ENCODE peak calls at places on chromosomes 11 and 22, in ten cellular contexts. One of them, this sample, is unnamed.

GRCh38 chr11:45927684-45928413 is 5.4 kb downstream of the LARGE2 start:
- DNase-seq in HCT116: no peak
- DNase-seq in endothelial cell: no peak
- DNase-seq in lung: no peak
- DNase-seq in ovary: no peak
- DNase-seq in cardiac fibroblast: no peak
- DNase-seq in progenitor cell of endocrine pancreas: no peak
- DNase-seq in AG09309: no peak
- DNase-seq in right lobe of liver: no peak
- DNase-seq in fibroblast of lung: no peak
- DNase-seq in this sample: no peak

GRCh38 chr11:1010551-1011319 is 25.8 kb downstream of the MUC6 start:
- DNase-seq in HCT116: no peak
- DNase-seq in endothelial cell: no peak
- DNase-seq in lung: no peak
- DNase-seq in ovary: no peak
- DNase-seq in cardiac fibroblast: no peak
- DNase-seq in progenitor cell of endocrine pancreas: no peak
- DNase-seq in AG09309: no peak
- DNase-seq in right lobe of liver: no peak
- DNase-seq in fibroblast of lung: no peak
- DNase-seq in this sample: no peak

GRCh38 chr11:130583866-130584265 is 135.4 kb downstream of the ADAMTS15 start:
- DNase-seq in HCT116: no peak
- DNase-seq in endothelial cell: no peak
- DNase-seq in lung: no peak
- DNase-seq in ovary: no peak
- DNase-seq in cardiac fibroblast: no peak
- DNase-seq in progenitor cell of endocrine pancreas: no peak
- DNase-seq in AG09309: no peak
- DNase-seq in right lobe of liver: no peak
- DNase-seq in fibroblast of lung: no peak
- DNase-seq in this sample: no peak

GRCh38 chr22:38203090-38203810 is 1.5 kb downstream of the MAFF start:
- DNase-seq in HCT116: no peak
- DNase-seq in endothelial cell: no peak
- DNase-seq in lung: peak
- DNase-seq in ovary: peak
- DNase-seq in cardiac fibroblast: no peak
- DNase-seq in progenitor cell of endocrine pancreas: no peak
- DNase-seq in AG09309: no peak
- DNase-seq in right lobe of liver: peak
- DNase-seq in fibroblast of lung: peak
- DNase-seq in this sample: no peak

GRCh38 chr11:11681536-11681935 is 59.7 kb upstream of the GALNT18 start:
- DNase-seq in HCT116: no peak
- DNase-seq in endothelial cell: no peak
- DNase-seq in lung: no peak
- DNase-seq in ovary: no peak
- DNase-seq in cardiac fibroblast: no peak
- DNase-seq in progenitor cell of endocrine pancreas: no peak
- DNase-seq in AG09309: no peak
- DNase-seq in right lobe of liver: no peak
- DNase-seq in fibroblast of lung: no peak
- DNase-seq in this sample: no peak

GRCh38 chr11:27812341-27812740 is 112.1 kb upstream of the BDNF start:
- DNase-seq in HCT116: no peak
- DNase-seq in endothelial cell: no peak
- DNase-seq in lung: no peak
- DNase-seq in ovary: no peak
- DNase-seq in cardiac fibroblast: no peak
- DNase-seq in progenitor cell of endocrine pancreas: no peak
- DNase-seq in AG09309: peak
- DNase-seq in right lobe of liver: no peak
- DNase-seq in fibroblast of lung: no peak
- DNase-seq in this sample: no peak

GRCh38 chr22:26021516-26021915 is 147.7 kb upstream of the SEZ6L start:
- DNase-seq in HCT116: no peak
- DNase-seq in endothelial cell: no peak
- DNase-seq in lung: no peak
- DNase-seq in ovary: no peak
- DNase-seq in cardiac fibroblast: no peak
- DNase-seq in progenitor cell of endocrine pancreas: no peak
- DNase-seq in AG09309: no peak
- DNase-seq in right lobe of liver: no peak
- DNase-seq in fibroblast of lung: no peak
- DNase-seq in this sample: no peak

GRCh38 chr11:91981995-91982394 is 242.6 kb upstream of the FAT3 start:
- DNase-seq in HCT116: no peak
- DNase-seq in endothelial cell: no peak
- DNase-seq in lung: peak
- DNase-seq in ovary: peak
- DNase-seq in cardiac fibroblast: peak
- DNase-seq in progenitor cell of endocrine pancreas: no peak
- DNase-seq in AG09309: peak
- DNase-seq in right lobe of liver: no peak
- DNase-seq in fibroblast of lung: peak
- DNase-seq in this sample: no peak

GRCh38 chr11:103069367-103069766 is 22.6 kb downstream of the DCUN1D5 start:
- DNase-seq in HCT116: no peak
- DNase-seq in endothelial cell: no peak
- DNase-seq in lung: no peak
- DNase-seq in ovary: no peak
- DNase-seq in cardiac fibroblast: no peak
- DNase-seq in progenitor cell of endocrine pancreas: no peak
- DNase-seq in AG09309: no peak
- DNase-seq in right lobe of liver: no peak
- DNase-seq in fibroblast of lung: no peak
- DNase-seq in this sample: no peak

GRCh38 chr11:120413480-120413879 is 77.3 kb downstream of the ARHGEF12 start:
- DNase-seq in HCT116: no peak
- DNase-seq in endothelial cell: no peak
- DNase-seq in lung: no peak
- DNase-seq in ovary: no peak
- DNase-seq in cardiac fibroblast: peak
- DNase-seq in progenitor cell of endocrine pancreas: no peak
- DNase-seq in AG09309: peak
- DNase-seq in right lobe of liver: no peak
- DNase-seq in fibroblast of lung: peak
- DNase-seq in this sample: no peak

GRCh38 chr22:42621505-42622002 is 6.9 kb upstream of the POLDIP3 start:
- DNase-seq in HCT116: peak
- DNase-seq in endothelial cell: peak
- DNase-seq in lung: peak
- DNase-seq in ovary: peak
- DNase-seq in cardiac fibroblast: peak
- DNase-seq in progenitor cell of endocrine pancreas: peak
- DNase-seq in AG09309: no peak
- DNase-seq in right lobe of liver: peak
- DNase-seq in fibroblast of lung: peak
- DNase-seq in this sample: peak

GRCh38 chr11:38153985-38154384 is 1555.9 kb upstream of the RAG2 start:
- DNase-seq in HCT116: no peak
- DNase-seq in endothelial cell: no peak
- DNase-seq in lung: no peak
- DNase-seq in ovary: no peak
- DNase-seq in cardiac fibroblast: no peak
- DNase-seq in progenitor cell of endocrine pancreas: no peak
- DNase-seq in AG09309: no peak
- DNase-seq in right lobe of liver: no peak
- DNase-seq in fibroblast of lung: no peak
- DNase-seq in this sample: no peak

GRCh38 chr11:44444770-44445321 is 120.6 kb upstream of the CD82 start:
- DNase-seq in HCT116: no peak
- DNase-seq in endothelial cell: no peak
- DNase-seq in lung: no peak
- DNase-seq in ovary: no peak
- DNase-seq in cardiac fibroblast: no peak
- DNase-seq in progenitor cell of endocrine pancreas: no peak
- DNase-seq in AG09309: no peak
- DNase-seq in right lobe of liver: no peak
- DNase-seq in fibroblast of lung: no peak
- DNase-seq in this sample: no peak
- TF ChIP-seq CTCF in HCT116: no peak
- TF ChIP-seq CTCF in endothelial cell: no peak
- TF ChIP-seq CTCF in lung: no peak
- TF ChIP-seq CTCF in ovary: no peak
- TF ChIP-seq CTCF in cardiac fibroblast: no peak
- TF ChIP-seq CTCF in progenitor cell of endocrine pancreas: no peak
- TF ChIP-seq CTCF in AG09309: no peak
- TF ChIP-seq CTCF in right lobe of liver: no peak
- TF ChIP-seq CTCF in fibroblast of lung: no peak
- TF ChIP-seq CTCF in this sample: no peak

DNA sequence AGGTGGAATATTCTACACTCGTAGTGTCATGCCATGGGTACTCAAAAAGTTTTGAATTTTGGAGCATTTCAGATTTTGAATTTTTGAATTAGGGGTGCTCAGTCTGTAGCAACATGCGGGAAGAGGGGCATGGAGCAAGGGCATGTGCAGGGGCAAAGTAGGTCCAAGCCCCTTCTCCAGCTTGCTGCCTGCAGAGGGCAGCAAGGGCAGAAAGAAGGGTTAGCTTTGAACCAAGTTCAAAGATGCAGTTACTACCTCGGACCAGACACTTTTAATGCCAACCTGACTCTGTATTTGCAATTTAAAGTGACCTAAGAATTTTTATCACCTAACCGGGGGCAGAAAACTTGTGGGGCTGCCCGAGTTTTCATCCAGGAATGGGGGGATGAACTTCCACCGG is 68.2 kb downstream of the CD82 start:
- DNase-seq in HCT116: no peak
- DNase-seq in endothelial cell: no peak
- DNase-seq in lung: peak
- DNase-seq in ovary: no peak
- DNase-seq in cardiac fibroblast: no peak
- DNase-seq in progenitor cell of endocrine pancreas: no peak
- DNase-seq in AG09309: no peak
- DNase-seq in right lobe of liver: no peak
- DNase-seq in fibroblast of lung: no peak
- DNase-seq in this sample: peak
- TF ChIP-seq CTCF in HCT116: peak
- TF ChIP-seq CTCF in endothelial cell: no peak
- TF ChIP-seq CTCF in lung: no peak
- TF ChIP-seq CTCF in ovary: no peak
- TF ChIP-seq CTCF in cardiac fibroblast: peak
- TF ChIP-seq CTCF in progenitor cell of endocrine pancreas: peak
- TF ChIP-seq CTCF in AG09309: peak
- TF ChIP-seq CTCF in right lobe of liver: no peak
- TF ChIP-seq CTCF in fibroblast of lung: peak
- TF ChIP-seq CTCF in this sample: peak

GRCh38 chr11:17036666-17037658 is 22.7 kb upstream of the PLEKHA7 start:
- DNase-seq in HCT116: peak
- DNase-seq in endothelial cell: no peak
- DNase-seq in lung: no peak
- DNase-seq in ovary: no peak
- DNase-seq in cardiac fibroblast: no peak
- DNase-seq in progenitor cell of endocrine pancreas: no peak
- DNase-seq in AG09309: no peak
- DNase-seq in right lobe of liver: no peak
- DNase-seq in fibroblast of lung: no peak
- DNase-seq in this sample: no peak
- TF ChIP-seq CTCF in HCT116: peak
- TF ChIP-seq CTCF in endothelial cell: no peak
- TF ChIP-seq CTCF in lung: no peak
- TF ChIP-seq CTCF in ovary: no peak
- TF ChIP-seq CTCF in cardiac fibroblast: no peak
- TF ChIP-seq CTCF in progenitor cell of endocrine pancreas: peak
- TF ChIP-seq CTCF in AG09309: no peak
- TF ChIP-seq CTCF in right lobe of liver: no peak
- TF ChIP-seq CTCF in fibroblast of lung: no peak
- TF ChIP-seq CTCF in this sample: peak

DNA sequence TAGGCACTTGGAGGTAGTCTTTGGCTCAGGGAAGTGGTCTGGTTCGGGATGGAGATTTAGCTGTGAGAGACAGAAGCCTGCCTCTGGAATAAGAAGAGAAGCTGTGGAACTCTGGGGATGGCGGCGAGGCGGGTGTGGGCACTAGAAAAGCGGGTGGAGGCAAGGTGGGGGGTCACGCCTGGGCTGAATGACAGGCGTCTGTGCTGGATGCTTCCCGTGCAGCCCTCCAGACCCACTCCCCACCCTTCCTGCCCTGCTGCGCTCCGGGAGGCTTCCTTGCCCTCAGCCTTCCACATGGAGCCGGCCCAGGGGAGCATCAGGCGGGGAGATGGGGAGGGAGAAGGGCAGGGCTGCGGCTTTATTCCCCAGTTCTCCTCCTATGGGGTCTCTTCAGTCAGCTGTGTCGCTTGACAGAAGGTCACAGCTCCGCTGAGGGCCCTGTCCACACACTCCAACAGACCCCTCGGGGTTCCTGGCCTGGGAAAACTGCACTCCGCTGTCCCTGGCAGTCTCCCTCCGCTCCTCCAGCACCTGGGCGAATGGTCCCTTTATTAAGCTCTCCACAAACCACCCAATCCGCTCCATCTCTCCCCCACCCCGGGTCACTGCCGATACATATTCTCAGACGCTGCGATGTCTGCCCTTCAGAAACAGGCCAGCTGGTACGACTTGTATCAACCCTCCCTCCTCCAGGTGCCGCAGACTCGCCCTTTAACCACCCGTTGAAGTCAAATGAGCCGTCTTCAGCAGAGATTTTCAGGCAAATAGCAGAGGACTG is 6.2 kb downstream of the DNAJB13 start:
- DNase-seq in HCT116: no peak
- DNase-seq in endothelial cell: no peak
- DNase-seq in lung: no peak
- DNase-seq in ovary: no peak
- DNase-seq in cardiac fibroblast: no peak
- DNase-seq in progenitor cell of endocrine pancreas: no peak
- DNase-seq in AG09309: no peak
- DNase-seq in right lobe of liver: no peak
- DNase-seq in fibroblast of lung: no peak
- DNase-seq in this sample: no peak
- TF ChIP-seq CTCF in HCT116: no peak
- TF ChIP-seq CTCF in endothelial cell: no peak
- TF ChIP-seq CTCF in lung: no peak
- TF ChIP-seq CTCF in ovary: no peak
- TF ChIP-seq CTCF in cardiac fibroblast: no peak
- TF ChIP-seq CTCF in progenitor cell of endocrine pancreas: no peak
- TF ChIP-seq CTCF in AG09309: no peak
- TF ChIP-seq CTCF in right lobe of liver: no peak
- TF ChIP-seq CTCF in fibroblast of lung: no peak
- TF ChIP-seq CTCF in this sample: no peak

DNA sequence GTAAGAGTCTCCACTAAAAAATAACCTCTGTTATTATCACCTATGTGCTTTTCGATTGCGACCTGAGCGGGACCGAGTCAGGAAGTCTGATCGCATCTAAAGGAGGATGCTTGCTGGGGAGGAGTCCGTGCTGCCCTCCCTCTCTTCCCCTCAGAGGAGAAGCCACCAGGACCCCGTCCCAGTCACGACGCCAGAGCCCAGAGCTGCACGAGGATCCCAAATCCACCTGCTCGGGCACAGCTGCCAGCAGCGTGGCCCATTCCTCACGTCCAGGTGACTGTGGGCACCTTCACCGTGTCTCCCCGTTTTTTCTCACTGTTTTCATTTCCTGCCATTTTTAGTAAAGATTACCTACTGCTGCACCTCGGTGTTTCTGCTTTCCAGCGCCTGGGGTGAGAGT is 390.3 kb downstream of the BRD1 start:
- DNase-seq in HCT116: no peak
- DNase-seq in endothelial cell: no peak
- DNase-seq in lung: no peak
- DNase-seq in ovary: no peak
- DNase-seq in cardiac fibroblast: no peak
- DNase-seq in progenitor cell of endocrine pancreas: no peak
- DNase-seq in AG09309: no peak
- DNase-seq in right lobe of liver: no peak
- DNase-seq in fibroblast of lung: no peak
- DNase-seq in this sample: no peak
- TF ChIP-seq CTCF in HCT116: no peak
- TF ChIP-seq CTCF in endothelial cell: no peak
- TF ChIP-seq CTCF in lung: no peak
- TF ChIP-seq CTCF in ovary: no peak
- TF ChIP-seq CTCF in cardiac fibroblast: no peak
- TF ChIP-seq CTCF in progenitor cell of endocrine pancreas: no peak
- TF ChIP-seq CTCF in AG09309: no peak
- TF ChIP-seq CTCF in right lobe of liver: no peak
- TF ChIP-seq CTCF in fibroblast of lung: no peak
- TF ChIP-seq CTCF in this sample: no peak

This sample was measured in GM10248.